ENCODE peak calls at places on chromosomes 2 and 18, in seven cellular contexts. One of them, this sample, is unnamed.

GRCh38 chr2:233429175-233429897 is 75.0 kb downstream of the DGKD start:
- DNase-seq in H9: no peak
- DNase-seq in mesenchymal stem cell: no peak
- DNase-seq in neuronal stem cell: no peak
- DNase-seq in mesendoderm: no peak
- DNase-seq in IMR-90: no peak
- DNase-seq in trophoblast cell: no peak
- DNase-seq in this sample: no peak

GRCh38 chr2:37730037-37730813 is 58.8 kb upstream of the CDC42EP3 start:
- DNase-seq in H9: no peak
- DNase-seq in mesenchymal stem cell: no peak
- DNase-seq in neuronal stem cell: no peak
- DNase-seq in mesendoderm: no peak
- DNase-seq in IMR-90: no peak
- DNase-seq in trophoblast cell: no peak
- DNase-seq in this sample: no peak

GRCh38 chr18:66749030-66749429 is 145.1 kb upstream of the CDH19 start:
- DNase-seq in H9: no peak
- DNase-seq in mesenchymal stem cell: no peak
- DNase-seq in neuronal stem cell: no peak
- DNase-seq in mesendoderm: peak
- DNase-seq in IMR-90: no peak
- DNase-seq in trophoblast cell: no peak
- DNase-seq in this sample: no peak

GRCh38 chr2:120422761-120423160 is 76.8 kb downstream of the INHBB start:
- DNase-seq in H9: no peak
- DNase-seq in mesenchymal stem cell: no peak
- DNase-seq in neuronal stem cell: no peak
- DNase-seq in mesendoderm: no peak
- DNase-seq in IMR-90: no peak
- DNase-seq in trophoblast cell: no peak
- DNase-seq in this sample: no peak

GRCh38 chr2:31331156-31331555 is 83.4 kb downstream of the XDH start:
- DNase-seq in H9: no peak
- DNase-seq in mesenchymal stem cell: no peak
- DNase-seq in neuronal stem cell: no peak
- DNase-seq in mesendoderm: no peak
- DNase-seq in IMR-90: no peak
- DNase-seq in trophoblast cell: no peak
- DNase-seq in this sample: no peak

GRCh38 chr2:70143314-70144150 is 47.3 kb downstream of the C2orf42 start:
- DNase-seq in H9: peak
- DNase-seq in mesenchymal stem cell: peak
- DNase-seq in neuronal stem cell: no peak
- DNase-seq in mesendoderm: peak
- DNase-seq in IMR-90: peak
- DNase-seq in trophoblast cell: peak
- DNase-seq in this sample: no peak

GRCh38 chr2:55592130-55592529 is 25.3 kb downstream of the PPP4R3B start:
- DNase-seq in H9: no peak
- DNase-seq in mesenchymal stem cell: no peak
- DNase-seq in neuronal stem cell: no peak
- DNase-seq in mesendoderm: no peak
- DNase-seq in IMR-90: no peak
- DNase-seq in trophoblast cell: no peak
- DNase-seq in this sample: no peak

GRCh38 chr2:120912101-120912985 is 176.7 kb downstream of the GLI2 start:
- DNase-seq in H9: no peak
- DNase-seq in mesenchymal stem cell: no peak
- DNase-seq in neuronal stem cell: no peak
- DNase-seq in mesendoderm: no peak
- DNase-seq in IMR-90: peak
- DNase-seq in trophoblast cell: no peak
- DNase-seq in this sample: no peak

GRCh38 chr2:133967326-133967725 is 286.5 kb upstream of the MGAT5 start:
- DNase-seq in H9: no peak
- DNase-seq in mesenchymal stem cell: no peak
- DNase-seq in neuronal stem cell: no peak
- DNase-seq in mesendoderm: peak
- DNase-seq in IMR-90: no peak
- DNase-seq in trophoblast cell: no peak
- DNase-seq in this sample: no peak

GRCh38 chr2:199019898-199020507 is 437.7 kb downstream of the SATB2 start:
- DNase-seq in H9: no peak
- DNase-seq in mesenchymal stem cell: peak
- DNase-seq in neuronal stem cell: peak
- DNase-seq in mesendoderm: peak
- DNase-seq in IMR-90: peak
- DNase-seq in trophoblast cell: peak
- DNase-seq in this sample: no peak
- H2AK5ac ChIP-seq in H9: no peak
- H2AK5ac ChIP-seq in mesenchymal stem cell: no peak
- H2AK5ac ChIP-seq in neuronal stem cell: no peak
- H2AK5ac ChIP-seq in mesendoderm: no peak
- H2AK5ac ChIP-seq in IMR-90: no peak
- H2AK5ac ChIP-seq in trophoblast cell: no peak
- H2AK5ac ChIP-seq in this sample: no peak

GRCh38 chr2:144490017-144490416 is 29.9 kb downstream of the ZEB2 start:
- DNase-seq in H9: no peak
- DNase-seq in mesenchymal stem cell: no peak
- DNase-seq in neuronal stem cell: no peak
- DNase-seq in mesendoderm: no peak
- DNase-seq in IMR-90: no peak
- DNase-seq in trophoblast cell: no peak
- DNase-seq in this sample: no peak
- H2AK5ac ChIP-seq in H9: no peak
- H2AK5ac ChIP-seq in mesenchymal stem cell: no peak
- H2AK5ac ChIP-seq in neuronal stem cell: no peak
- H2AK5ac ChIP-seq in mesendoderm: no peak
- H2AK5ac ChIP-seq in IMR-90: no peak
- H2AK5ac ChIP-seq in trophoblast cell: no peak
- H2AK5ac ChIP-seq in this sample: no peak

GRCh38 chr2:97697252-97698235 is 15.8 kb upstream of the ZAP70 start:
- DNase-seq in H9: peak
- DNase-seq in mesenchymal stem cell: peak
- DNase-seq in neuronal stem cell: peak
- DNase-seq in mesendoderm: peak
- DNase-seq in IMR-90: peak
- DNase-seq in trophoblast cell: peak
- DNase-seq in this sample: peak

GRCh38 chr2:97691166-97691565 is 21.7 kb downstream of the C2orf92 start:
- DNase-seq in H9: peak
- DNase-seq in mesenchymal stem cell: no peak
- DNase-seq in neuronal stem cell: no peak
- DNase-seq in mesendoderm: peak
- DNase-seq in IMR-90: no peak
- DNase-seq in trophoblast cell: no peak
- DNase-seq in this sample: peak

GRCh38 chr2:97695744-97696143 is 17.6 kb upstream of the ZAP70 start:
- DNase-seq in H9: peak
- DNase-seq in mesenchymal stem cell: no peak
- DNase-seq in neuronal stem cell: no peak
- DNase-seq in mesendoderm: no peak
- DNase-seq in IMR-90: no peak
- DNase-seq in trophoblast cell: peak
- DNase-seq in this sample: no peak

GRCh38 chr2:97698530-97698929 is 14.8 kb upstream of the ZAP70 start:
- DNase-seq in H9: peak
- DNase-seq in mesenchymal stem cell: no peak
- DNase-seq in neuronal stem cell: no peak
- DNase-seq in mesendoderm: no peak
- DNase-seq in IMR-90: no peak
- DNase-seq in trophoblast cell: no peak
- DNase-seq in this sample: no peak

GRCh38 chr2:97693476-97693875 is 19.9 kb upstream of the ZAP70 start:
- DNase-seq in H9: no peak
- DNase-seq in mesenchymal stem cell: no peak
- DNase-seq in neuronal stem cell: no peak
- DNase-seq in mesendoderm: no peak
- DNase-seq in IMR-90: peak
- DNase-seq in trophoblast cell: peak
- DNase-seq in this sample: no peak
- H2AK5ac ChIP-seq in H9: no peak
- H2AK5ac ChIP-seq in mesenchymal stem cell: no peak
- H2AK5ac ChIP-seq in neuronal stem cell: no peak
- H2AK5ac ChIP-seq in mesendoderm: no peak
- H2AK5ac ChIP-seq in IMR-90: no peak
- H2AK5ac ChIP-seq in trophoblast cell: no peak
- H2AK5ac ChIP-seq in this sample: no peak

DNA sequence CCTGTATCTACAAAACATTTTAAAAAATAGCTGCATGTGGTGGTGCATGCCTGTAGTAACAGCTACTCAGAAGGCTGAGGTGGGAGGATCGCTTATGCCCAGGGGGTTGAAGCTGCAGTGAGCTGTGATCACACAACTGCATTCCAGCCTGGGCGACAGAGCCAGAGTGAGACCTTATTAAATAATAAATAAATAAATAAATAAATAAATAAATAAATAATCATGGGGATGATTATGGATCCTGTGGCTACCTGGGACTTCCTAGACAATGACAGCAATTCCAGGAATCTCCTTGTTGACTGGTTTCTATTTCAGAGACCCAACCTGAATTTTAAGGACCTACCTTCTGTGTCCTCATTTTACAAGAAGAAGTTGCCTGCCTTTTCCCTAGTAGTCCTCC is 91.5 kb downstream of the KCTD18 start:
- DNase-seq in H9: no peak
- DNase-seq in mesenchymal stem cell: no peak
- DNase-seq in neuronal stem cell: no peak
- DNase-seq in mesendoderm: no peak
- DNase-seq in IMR-90: no peak
- DNase-seq in trophoblast cell: no peak
- DNase-seq in this sample: no peak
- H2AK5ac ChIP-seq in H9: no peak
- H2AK5ac ChIP-seq in mesenchymal stem cell: no peak
- H2AK5ac ChIP-seq in neuronal stem cell: no peak
- H2AK5ac ChIP-seq in mesendoderm: no peak
- H2AK5ac ChIP-seq in IMR-90: no peak
- H2AK5ac ChIP-seq in trophoblast cell: no peak
- H2AK5ac ChIP-seq in this sample: no peak

DNA sequence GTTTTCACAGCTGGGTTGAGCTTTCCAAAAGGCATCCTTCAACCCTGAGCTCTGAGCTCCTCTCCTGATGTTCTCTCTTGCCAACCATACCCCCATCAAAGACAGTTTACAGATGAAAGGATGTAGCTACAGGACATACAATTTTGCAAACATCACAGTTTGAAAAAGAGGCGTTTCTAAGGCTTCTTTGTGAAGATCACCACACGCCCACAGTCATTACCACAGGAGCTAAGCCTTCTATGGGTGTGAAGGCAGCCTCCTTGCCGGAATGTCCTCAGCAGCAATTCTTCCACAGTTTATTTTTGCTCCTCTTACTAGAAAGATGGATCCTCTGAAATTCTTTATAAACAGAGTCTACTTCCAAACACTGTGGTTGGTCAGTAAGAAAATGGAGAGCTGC is 9.7 kb downstream of the KLF7 start:
- DNase-seq in H9: no peak
- DNase-seq in mesenchymal stem cell: no peak
- DNase-seq in neuronal stem cell: no peak
- DNase-seq in mesendoderm: no peak
- DNase-seq in IMR-90: no peak
- DNase-seq in trophoblast cell: no peak
- DNase-seq in this sample: no peak
- H2AK5ac ChIP-seq in H9: no peak
- H2AK5ac ChIP-seq in mesenchymal stem cell: peak
- H2AK5ac ChIP-seq in neuronal stem cell: no peak
- H2AK5ac ChIP-seq in mesendoderm: no peak
- H2AK5ac ChIP-seq in IMR-90: no peak
- H2AK5ac ChIP-seq in trophoblast cell: no peak
- H2AK5ac ChIP-seq in this sample: no peak

GRCh38 chr2:51247252-51247651 is 215.3 kb upstream of the NRXN1 start:
- DNase-seq in H9: peak
- DNase-seq in mesenchymal stem cell: no peak
- DNase-seq in neuronal stem cell: no peak
- DNase-seq in mesendoderm: peak
- DNase-seq in IMR-90: no peak
- DNase-seq in trophoblast cell: no peak
- DNase-seq in this sample: no peak
- H2AK5ac ChIP-seq in H9: no peak
- H2AK5ac ChIP-seq in mesenchymal stem cell: no peak
- H2AK5ac ChIP-seq in neuronal stem cell: no peak
- H2AK5ac ChIP-seq in mesendoderm: no peak
- H2AK5ac ChIP-seq in IMR-90: no peak
- H2AK5ac ChIP-seq in trophoblast cell: no peak
- H2AK5ac ChIP-seq in this sample: no peak

This sample was measured in H1.